ENCODE peak calls at places on chromosomes 1 and 21, in four cellular contexts. One of them, this sample, is unnamed.

GRCh38 chr1:158506369-158506987 is 34.5 kb downstream of the OR10R2 start:
- DNase-seq in stimulated activated CD8-positive, alpha-beta memory T cell treated with anti-CD3 and anti-CD28 coated beads, Interleukin-15, amount 100 ng/mL, for 24 hours: no peak
- DNase-seq in activated T-cell treated with anti-CD3 and anti-CD28 coated beads for 4 hours: peak
- DNase-seq in HFF-Myc: no peak
- DNase-seq in this sample: peak

GRCh38 chr21:34782666-34783365 is 114.0 kb downstream of the CLIC6 start:
- DNase-seq in stimulated activated CD8-positive, alpha-beta memory T cell treated with anti-CD3 and anti-CD28 coated beads, Interleukin-15, amount 100 ng/mL, for 24 hours: no peak
- DNase-seq in activated T-cell treated with anti-CD3 and anti-CD28 coated beads for 4 hours: no peak
- DNase-seq in HFF-Myc: no peak
- DNase-seq in this sample: no peak

GRCh38 chr1:42941640-42942330 is 16.9 kb downstream of the SLC2A1 start:
- DNase-seq in stimulated activated CD8-positive, alpha-beta memory T cell treated with anti-CD3 and anti-CD28 coated beads, Interleukin-15, amount 100 ng/mL, for 24 hours: no peak
- DNase-seq in activated T-cell treated with anti-CD3 and anti-CD28 coated beads for 4 hours: no peak
- DNase-seq in HFF-Myc: peak
- DNase-seq in this sample: no peak

GRCh38 chr21:44911384-44912157 is 9.1 kb downstream of the ITGB2 start:
- DNase-seq in stimulated activated CD8-positive, alpha-beta memory T cell treated with anti-CD3 and anti-CD28 coated beads, Interleukin-15, amount 100 ng/mL, for 24 hours: no peak
- DNase-seq in activated T-cell treated with anti-CD3 and anti-CD28 coated beads for 4 hours: no peak
- DNase-seq in HFF-Myc: no peak
- DNase-seq in this sample: no peak

GRCh38 chr21:45994738-45995685 is 13.4 kb downstream of the COL6A1 start:
- DNase-seq in stimulated activated CD8-positive, alpha-beta memory T cell treated with anti-CD3 and anti-CD28 coated beads, Interleukin-15, amount 100 ng/mL, for 24 hours: no peak
- DNase-seq in activated T-cell treated with anti-CD3 and anti-CD28 coated beads for 4 hours: no peak
- DNase-seq in HFF-Myc: no peak
- DNase-seq in this sample: no peak

GRCh38 chr1:156813750-156814570 is 2.7 kb downstream of the SH2D2A start:
- DNase-seq in stimulated activated CD8-positive, alpha-beta memory T cell treated with anti-CD3 and anti-CD28 coated beads, Interleukin-15, amount 100 ng/mL, for 24 hours: peak
- DNase-seq in activated T-cell treated with anti-CD3 and anti-CD28 coated beads for 4 hours: peak
- DNase-seq in HFF-Myc: no peak
- DNase-seq in this sample: peak

GRCh38 chr1:213568929-213569815 is 418.6 kb upstream of the PROX1 start:
- DNase-seq in stimulated activated CD8-positive, alpha-beta memory T cell treated with anti-CD3 and anti-CD28 coated beads, Interleukin-15, amount 100 ng/mL, for 24 hours: no peak
- DNase-seq in activated T-cell treated with anti-CD3 and anti-CD28 coated beads for 4 hours: no peak
- DNase-seq in HFF-Myc: no peak
- DNase-seq in this sample: no peak

GRCh38 chr1:10738125-10738746 is 58.2 kb downstream of the CASZ1 start:
- DNase-seq in stimulated activated CD8-positive, alpha-beta memory T cell treated with anti-CD3 and anti-CD28 coated beads, Interleukin-15, amount 100 ng/mL, for 24 hours: no peak
- DNase-seq in activated T-cell treated with anti-CD3 and anti-CD28 coated beads for 4 hours: no peak
- DNase-seq in HFF-Myc: no peak
- DNase-seq in this sample: no peak

GRCh38 chr21:35095859-35096291 is 46.8 kb upstream of the RUNX1 start:
- DNase-seq in stimulated activated CD8-positive, alpha-beta memory T cell treated with anti-CD3 and anti-CD28 coated beads, Interleukin-15, amount 100 ng/mL, for 24 hours: no peak
- DNase-seq in activated T-cell treated with anti-CD3 and anti-CD28 coated beads for 4 hours: no peak
- DNase-seq in HFF-Myc: no peak
- DNase-seq in this sample: no peak

GRCh38 chr1:192763756-192764155 is 45.1 kb upstream of the RGS2 start:
- DNase-seq in stimulated activated CD8-positive, alpha-beta memory T cell treated with anti-CD3 and anti-CD28 coated beads, Interleukin-15, amount 100 ng/mL, for 24 hours: no peak
- DNase-seq in activated T-cell treated with anti-CD3 and anti-CD28 coated beads for 4 hours: no peak
- DNase-seq in HFF-Myc: no peak
- DNase-seq in this sample: no peak

GRCh38 chr1:5721634-5722215 is 270.5 kb downstream of the NPHP4 start:
- DNase-seq in stimulated activated CD8-positive, alpha-beta memory T cell treated with anti-CD3 and anti-CD28 coated beads, Interleukin-15, amount 100 ng/mL, for 24 hours: no peak
- DNase-seq in activated T-cell treated with anti-CD3 and anti-CD28 coated beads for 4 hours: no peak
- DNase-seq in HFF-Myc: no peak
- DNase-seq in this sample: no peak

GRCh38 chr1:168465942-168466702 is 77.7 kb downstream of the XCL2 start:
- DNase-seq in stimulated activated CD8-positive, alpha-beta memory T cell treated with anti-CD3 and anti-CD28 coated beads, Interleukin-15, amount 100 ng/mL, for 24 hours: no peak
- DNase-seq in activated T-cell treated with anti-CD3 and anti-CD28 coated beads for 4 hours: peak
- DNase-seq in HFF-Myc: peak
- DNase-seq in this sample: peak

GRCh38 chr1:44632511-44633072 is 41.7 kb downstream of the TMEM53 start:
- DNase-seq in stimulated activated CD8-positive, alpha-beta memory T cell treated with anti-CD3 and anti-CD28 coated beads, Interleukin-15, amount 100 ng/mL, for 24 hours: no peak
- DNase-seq in activated T-cell treated with anti-CD3 and anti-CD28 coated beads for 4 hours: no peak
- DNase-seq in HFF-Myc: no peak
- DNase-seq in this sample: no peak

GRCh38 chr1:84611796-84612195 is 37.6 kb upstream of the CTBS start:
- DNase-seq in stimulated activated CD8-positive, alpha-beta memory T cell treated with anti-CD3 and anti-CD28 coated beads, Interleukin-15, amount 100 ng/mL, for 24 hours: no peak
- DNase-seq in activated T-cell treated with anti-CD3 and anti-CD28 coated beads for 4 hours: no peak
- DNase-seq in HFF-Myc: no peak
- DNase-seq in this sample: no peak

GRCh38 chr1:8651962-8652361 is 165.5 kb downstream of the RERE start:
- DNase-seq in stimulated activated CD8-positive, alpha-beta memory T cell treated with anti-CD3 and anti-CD28 coated beads, Interleukin-15, amount 100 ng/mL, for 24 hours: no peak
- DNase-seq in activated T-cell treated with anti-CD3 and anti-CD28 coated beads for 4 hours: no peak
- DNase-seq in HFF-Myc: no peak
- DNase-seq in this sample: no peak

GRCh38 chr1:89130716-89131115 is 4.8 kb upstream of the GBP2 start:
- DNase-seq in stimulated activated CD8-positive, alpha-beta memory T cell treated with anti-CD3 and anti-CD28 coated beads, Interleukin-15, amount 100 ng/mL, for 24 hours: no peak
- DNase-seq in activated T-cell treated with anti-CD3 and anti-CD28 coated beads for 4 hours: no peak
- DNase-seq in HFF-Myc: no peak
- DNase-seq in this sample: no peak

GRCh38 chr1:23436520-23437354 is 12.2 kb upstream of the TCEA3 start:
- DNase-seq in stimulated activated CD8-positive, alpha-beta memory T cell treated with anti-CD3 and anti-CD28 coated beads, Interleukin-15, amount 100 ng/mL, for 24 hours: no peak
- DNase-seq in activated T-cell treated with anti-CD3 and anti-CD28 coated beads for 4 hours: peak
- DNase-seq in HFF-Myc: no peak
- DNase-seq in this sample: no peak

GRCh38 chr1:234973426-234974250 is 155.0 kb downstream of the TOMM20 start:
- DNase-seq in stimulated activated CD8-positive, alpha-beta memory T cell treated with anti-CD3 and anti-CD28 coated beads, Interleukin-15, amount 100 ng/mL, for 24 hours: no peak
- DNase-seq in activated T-cell treated with anti-CD3 and anti-CD28 coated beads for 4 hours: no peak
- DNase-seq in HFF-Myc: no peak
- DNase-seq in this sample: no peak

GRCh38 chr1:93448983-93449805 is 1.3 kb downstream of the FNBP1L start:
- DNase-seq in stimulated activated CD8-positive, alpha-beta memory T cell treated with anti-CD3 and anti-CD28 coated beads, Interleukin-15, amount 100 ng/mL, for 24 hours: no peak
- DNase-seq in activated T-cell treated with anti-CD3 and anti-CD28 coated beads for 4 hours: no peak
- DNase-seq in HFF-Myc: no peak
- DNase-seq in this sample: no peak

This sample was measured in stimulated activated CD4-positive, alpha-beta T cell treated with anti-CD3 and anti-CD28 coated beads, Interleukin-12 subunit alpha, Interleukin-12 subunit beta, amount 100 ng/mL, for 48 hours.